ENCODE peak calls at places on chromosomes 2 and 18, in four cellular contexts. D is Peyer's patch, W is breast epithelium, V is suprapubic skin. Z is an unnamed sample.

GRCh38 chr2:216665240-216665639 is 30.1 kb downstream of the IGFBP5 start:
- DNase-seq in W (peak), D (no peak), V (no peak), Z (peak)

GRCh38 chr2:233349005-233349998 is 5.0 kb upstream of the DGKD start:
- DNase-seq in D (peak), V (no peak), W (no peak), Z (peak)

GRCh38 chr18:51171625-51172024 is 25.9 kb downstream of the MEX3C start:
- DNase-seq in W (no peak), V (no peak), D (no peak), Z (no peak)

GRCh38 chr2:240708457-240708856 is 16.8 kb downstream of the AQP12A start:
- DNase-seq in W (no peak), D (no peak), V (no peak), Z (no peak)

GRCh38 chr18:39523281-39523680 is 1957.7 kb upstream of the CELF4 start:
- DNase-seq in D (no peak), V (no peak), W (no peak), Z (no peak)

GRCh38 chr18:57574866-57575265 is 11.6 kb downstream of the FECH start:
- DNase-seq in D (no peak), W (no peak), V (no peak), Z (no peak)

GRCh38 chr2:3489449-3490115 is 29.7 kb downstream of the ADI1 start:
- DNase-seq in D (no peak), V (peak), W (peak), Z (no peak)

GRCh38 chr2:127382836-127383235 is 4.9 kb downstream of the MAP3K2 start:
- DNase-seq in V (no peak), D (no peak), W (no peak), Z (no peak)

GRCh38 chr18:8813621-8814020 is 108.3 kb downstream of the MTCL1 start:
- DNase-seq in D (no peak), V (no peak), W (no peak), Z (no peak)

GRCh38 chr2:40230717-40231300 is 221.1 kb downstream of the SLC8A1 start:
- DNase-seq in W (no peak), D (no peak), V (no peak), Z (no peak)

GRCh38 chr2:228652366-228652765 is 470.9 kb upstream of the SPHKAP start:
- DNase-seq in W (no peak), D (no peak), V (no peak), Z (no peak)

GRCh38 chr18:76212958-76213357 is 282.1 kb downstream of the ZNF516 start:
- DNase-seq in V (no peak), W (no peak), D (no peak), Z (no peak)

GRCh38 chr2:84458436-84459027 is 548 bp downstream of the SUCLG1 start:
- DNase-seq in W (no peak), V (no peak), D (peak), Z (no peak)

GRCh38 chr2:240229603-240230423 is 89.4 kb upstream of the OTOS start:
- DNase-seq in V (peak), D (no peak), W (peak), Z (no peak)

GRCh38 chr18:6366776-6367175 is 47.9 kb downstream of the L3MBTL4 start:
- DNase-seq in W (no peak), V (no peak), D (no peak), Z (no peak)

GRCh38 chr2:235937092-235937491 is 231.1 kb downstream of the GBX2 start:
- DNase-seq in D (no peak), V (no peak), W (peak), Z (no peak)

GRCh38 chr18:45838302-45839070 is 13.0 kb downstream of the SIGLEC15 start:
- DNase-seq in W (no peak), D (no peak), V (no peak), Z (no peak)

GRCh38 chr18:31685097-31686082 is 1.0 kb upstream of the B4GALT6 start:
- DNase-seq in W (peak), D (peak), V (no peak), Z (no peak)

GRCh38 chr18:79476031-79476917 is 80.5 kb downstream of the NFATC1 start:
- DNase-seq in D (no peak), W (no peak), V (no peak), Z (no peak)

GRCh38 chr2:102841107-102841840 is 79.4 kb downstream of the TMEM182 start:
- DNase-seq in W (no peak), V (no peak), D (no peak), Z (no peak)

GRCh38 chr2:33071591-33071990 is 124.8 kb downstream of the LTBP1 start:
- DNase-seq in V (no peak), W (no peak), D (no peak), Z (no peak)

GRCh38 chr2:33377048-33377447 is 99.4 kb upstream of the RASGRP3 start:
- DNase-seq in V (no peak), W (no peak), D (no peak), Z (peak)

GRCh38 chr2:30267161-30267568 is 35.8 kb downstream of the LBH start:
- DNase-seq in V (no peak), W (no peak), D (peak), Z (no peak)

GRCh38 chr2:72833084-72833714 is 7.4 kb upstream of the EXOC6B start:
- DNase-seq in W (no peak), D (no peak), V (no peak), Z (no peak)

GRCh38 chr2:230680463-230681195 is 32.0 kb upstream of the CAB39 start:
- DNase-seq in V (no peak), W (no peak), D (no peak), Z (no peak)

GRCh38 chr2:147490612-147491261 is 354.1 kb upstream of the ACVR2A start:
- DNase-seq in W (no peak), V (no peak), D (no peak), Z (no peak)

GRCh38 chr18:9741821-9742541 is 33.9 kb downstream of the RAB31 start:
- DNase-seq in W (no peak), V (no peak), D (no peak), Z (no peak)

GRCh38 chr2:44358498-44358897 is 2.8 kb downstream of the PREPL start:
- DNase-seq in W (no peak), D (peak), V (no peak), Z (no peak)

GRCh38 chr2:216693414-216694100 is 1.8 kb downstream of the IGFBP5 start:
- DNase-seq in D (no peak), V (no peak), W (no peak), Z (no peak)

GRCh38 chr2:239055756-239056493 is 208.0 kb downstream of the TWIST2 start:
- DNase-seq in V (no peak), W (no peak), D (no peak), Z (no peak)

GRCh38 chr2:223053431-223054192 is 1.6 kb downstream of the KCNE4 start:
- DNase-seq in V (no peak), D (no peak), W (no peak), Z (no peak)
- TF ChIP-seq POLR2A in V (no peak), D (no peak), W (no peak), Z (no peak)

DNA sequence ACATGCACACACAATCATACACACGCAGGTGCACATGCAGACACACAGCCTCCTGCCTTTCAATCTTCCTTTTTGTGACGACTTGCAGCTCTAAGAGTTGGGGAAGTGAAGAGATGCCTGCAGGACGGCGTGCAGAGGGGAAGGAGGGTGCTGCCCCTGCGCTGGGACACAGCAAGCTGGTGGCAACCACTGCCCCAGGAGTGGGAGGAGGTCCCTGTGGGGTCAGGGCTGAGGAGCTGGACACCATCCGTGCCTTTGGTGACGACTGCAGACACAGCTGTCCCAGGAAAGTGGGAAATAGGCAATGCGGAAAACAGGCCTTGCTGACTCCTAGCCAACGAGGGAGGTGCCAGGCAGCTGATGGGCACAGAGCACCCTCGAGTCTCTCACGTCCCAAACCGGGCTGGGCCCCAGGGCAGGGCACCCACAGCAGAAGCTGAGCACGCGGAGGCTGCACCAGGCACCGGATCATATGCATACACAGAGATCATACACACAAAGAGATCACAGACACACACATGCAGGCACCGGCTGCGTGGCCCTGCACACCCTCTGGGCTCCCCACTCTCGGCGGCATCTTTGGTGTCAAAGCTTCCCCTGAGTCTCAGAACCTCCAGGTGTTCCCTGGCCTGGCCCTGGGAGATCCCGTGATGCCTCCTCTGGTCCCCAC is 146.1 kb downstream of the PXDN start:
- DNase-seq in W (no peak), D (no peak), V (no peak), Z (no peak)
- H3K27ac ChIP-seq in W (no peak), D (no peak), V (no peak), Z (no peak)

GRCh38 chr2:196718796-196719564 is 79.5 kb downstream of the CCDC150 start:
- DNase-seq in W (no peak), D (no peak), V (no peak), Z (peak)
- TF ChIP-seq POLR2A in W (no peak), D (no peak), V (no peak), Z (no peak)

GRCh38 chr2:148534416-148535205 is 109.9 kb upstream of the EPC2 start:
- DNase-seq in V (no peak), D (no peak), W (no peak), Z (no peak)
- H3K27ac ChIP-seq in V (no peak), D (no peak), W (no peak), Z (no peak)

DNA sequence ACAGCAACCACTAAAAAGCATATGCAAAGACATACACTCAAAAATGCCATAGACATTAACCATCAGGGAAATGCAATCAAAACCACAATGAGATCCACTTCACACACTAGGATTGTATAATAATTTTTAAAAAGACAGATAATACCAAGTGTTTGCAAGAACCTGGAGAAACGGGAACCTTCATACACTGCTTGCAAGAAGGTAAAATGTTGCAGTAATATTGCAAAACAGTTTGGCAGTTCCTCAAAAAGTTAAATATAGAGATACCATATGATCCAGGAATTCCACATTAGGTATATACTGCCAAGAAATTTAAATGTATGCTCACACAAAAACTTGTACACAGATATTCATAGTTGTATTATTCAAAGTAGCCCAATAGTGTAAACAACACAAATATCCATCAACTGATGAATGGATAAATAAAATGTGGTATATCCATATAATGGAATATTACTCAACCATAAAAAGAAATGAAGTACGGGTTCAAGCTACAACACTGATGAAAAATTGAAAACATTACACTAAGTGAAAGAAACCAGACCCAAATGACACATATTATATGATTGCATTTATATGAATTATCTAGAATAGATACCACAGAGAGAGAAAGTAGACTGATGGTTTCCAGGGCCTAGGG is 14.7 kb upstream of the CHMP3 start:
- DNase-seq in D (no peak), W (no peak), V (no peak), Z (no peak)
- TF ChIP-seq POLR2A in D (no peak), W (no peak), V (no peak), Z (no peak)

DNA sequence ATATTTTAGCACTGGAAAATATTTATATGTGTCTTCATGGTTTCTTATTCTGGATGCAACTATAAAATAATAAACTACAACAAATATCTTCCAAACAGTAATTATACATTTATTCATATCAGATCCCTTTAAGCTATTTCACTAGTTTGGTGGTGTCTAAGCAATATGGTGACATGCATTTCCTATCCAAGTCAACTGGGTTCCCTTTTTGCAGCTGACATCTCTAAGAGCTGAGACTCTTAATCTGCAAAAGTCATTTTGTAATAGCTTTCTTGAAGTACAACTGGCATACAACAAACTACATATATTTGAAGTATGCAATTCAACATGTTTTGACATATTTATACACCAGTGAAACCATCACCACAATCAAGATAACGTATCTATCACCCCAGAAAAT is 59.9 kb upstream of the SLC1A4 start:
- DNase-seq in D (no peak), W (no peak), V (no peak), Z (no peak)
- H3K27ac ChIP-seq in D (no peak), W (no peak), V (no peak), Z (no peak)

DNA sequence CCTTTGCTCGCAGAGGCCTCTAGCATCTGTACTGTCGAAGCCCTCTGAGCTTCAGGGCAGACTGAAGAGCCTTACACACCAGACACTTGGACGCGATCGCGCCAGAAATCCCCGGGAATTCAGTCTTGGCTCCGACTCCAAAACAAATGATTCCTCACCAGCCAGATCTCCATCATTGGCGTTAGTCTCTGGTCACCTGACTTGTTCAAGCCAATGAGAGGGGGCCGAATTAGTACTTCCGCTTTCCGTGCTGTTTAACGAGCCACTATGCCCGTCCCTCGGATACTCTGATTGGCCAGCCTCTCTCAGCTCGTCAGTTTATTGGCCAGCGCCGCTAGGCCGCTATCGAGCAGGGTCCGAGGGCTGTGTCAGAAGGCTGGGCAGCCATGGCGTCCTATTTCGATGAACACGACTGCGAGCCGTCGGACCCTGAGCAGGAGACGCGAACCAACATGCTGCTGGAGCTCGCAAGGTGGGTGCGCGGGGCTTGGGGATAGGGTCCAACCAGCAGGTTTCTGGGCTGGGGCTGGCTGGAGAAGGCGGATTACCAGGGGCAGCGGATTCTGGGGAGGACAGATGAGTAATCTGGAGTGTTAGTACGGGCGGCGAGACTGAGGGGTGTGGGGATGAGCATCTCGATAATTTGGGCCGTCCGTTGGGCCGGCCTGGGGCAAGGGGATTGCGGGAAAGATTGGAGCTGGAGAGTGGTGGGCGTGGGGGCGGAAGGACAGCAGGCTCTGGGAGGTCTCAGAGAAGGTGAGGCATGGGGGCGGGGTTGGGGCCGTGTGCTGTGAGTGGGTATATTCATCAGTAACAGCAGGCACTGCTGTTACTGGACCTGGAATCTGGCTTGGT is at the start of gene RNF181:
- DNase-seq in W (peak), D (peak), V (peak), Z (peak)
- TF ChIP-seq POLR2A in W (peak), D (peak), V (peak), Z (peak)

Z was measured in tibial nerve.